ENCODE peak calls at places on chromosomes 2 and 18, in ten cellular contexts. One of them, this sample, is unnamed.

GRCh38 chr2:29013046-29013780 is 32.1 kb downstream of the TOGARAM2 start:
- DNase-seq in HEK293T: no peak
- DNase-seq in iris pigment epithelial cell: peak
- DNase-seq in left lung: no peak
- DNase-seq in frontal cortex: no peak
- DNase-seq in LHCN-M2: peak
- DNase-seq in cerebellar nuclear complex: no peak
- DNase-seq in foreskin fibroblast: no peak
- DNase-seq in ACHN: no peak
- DNase-seq in neural crest cell: no peak
- DNase-seq in this sample: no peak

GRCh38 chr2:29719626-29720025 is 201.8 kb downstream of the ALK start:
- DNase-seq in HEK293T: no peak
- DNase-seq in iris pigment epithelial cell: no peak
- DNase-seq in left lung: no peak
- DNase-seq in frontal cortex: no peak
- DNase-seq in LHCN-M2: no peak
- DNase-seq in cerebellar nuclear complex: no peak
- DNase-seq in foreskin fibroblast: no peak
- DNase-seq in ACHN: no peak
- DNase-seq in neural crest cell: peak
- DNase-seq in this sample: no peak

GRCh38 chr2:218002792-218003191 is at the start of gene TNS1:
- DNase-seq in HEK293T: no peak
- DNase-seq in iris pigment epithelial cell: peak
- DNase-seq in left lung: no peak
- DNase-seq in frontal cortex: no peak
- DNase-seq in LHCN-M2: no peak
- DNase-seq in cerebellar nuclear complex: no peak
- DNase-seq in foreskin fibroblast: peak
- DNase-seq in ACHN: no peak
- DNase-seq in neural crest cell: no peak
- DNase-seq in this sample: no peak

GRCh38 chr2:28137221-28137620 is 246.7 kb downstream of the BABAM2 start:
- DNase-seq in HEK293T: no peak
- DNase-seq in iris pigment epithelial cell: peak
- DNase-seq in left lung: no peak
- DNase-seq in frontal cortex: no peak
- DNase-seq in LHCN-M2: peak
- DNase-seq in cerebellar nuclear complex: no peak
- DNase-seq in foreskin fibroblast: peak
- DNase-seq in ACHN: peak
- DNase-seq in neural crest cell: no peak
- DNase-seq in this sample: no peak

GRCh38 chr2:62895632-62896009 is 155.0 kb upstream of the OTX1 start:
- DNase-seq in HEK293T: no peak
- DNase-seq in iris pigment epithelial cell: peak
- DNase-seq in left lung: no peak
- DNase-seq in frontal cortex: no peak
- DNase-seq in LHCN-M2: peak
- DNase-seq in cerebellar nuclear complex: no peak
- DNase-seq in foreskin fibroblast: peak
- DNase-seq in ACHN: no peak
- DNase-seq in neural crest cell: no peak
- DNase-seq in this sample: no peak

GRCh38 chr2:150548527-150548926 is 61.1 kb upstream of the RND3 start:
- DNase-seq in HEK293T: peak
- DNase-seq in iris pigment epithelial cell: peak
- DNase-seq in left lung: no peak
- DNase-seq in frontal cortex: no peak
- DNase-seq in LHCN-M2: peak
- DNase-seq in cerebellar nuclear complex: no peak
- DNase-seq in foreskin fibroblast: no peak
- DNase-seq in ACHN: peak
- DNase-seq in neural crest cell: no peak
- DNase-seq in this sample: peak

GRCh38 chr18:78090584-78090983 is 840.9 kb downstream of the GALR1 start:
- DNase-seq in HEK293T: no peak
- DNase-seq in iris pigment epithelial cell: no peak
- DNase-seq in left lung: no peak
- DNase-seq in frontal cortex: no peak
- DNase-seq in LHCN-M2: no peak
- DNase-seq in cerebellar nuclear complex: no peak
- DNase-seq in foreskin fibroblast: no peak
- DNase-seq in ACHN: no peak
- DNase-seq in neural crest cell: no peak
- DNase-seq in this sample: no peak

GRCh38 chr2:237662671-237663093 is 35.3 kb downstream of the LRRFIP1 start:
- DNase-seq in HEK293T: peak
- DNase-seq in iris pigment epithelial cell: peak
- DNase-seq in left lung: peak
- DNase-seq in frontal cortex: no peak
- DNase-seq in LHCN-M2: peak
- DNase-seq in cerebellar nuclear complex: no peak
- DNase-seq in foreskin fibroblast: peak
- DNase-seq in ACHN: no peak
- DNase-seq in neural crest cell: peak
- DNase-seq in this sample: peak

GRCh38 chr18:79604913-79605235 is 74.7 kb upstream of the CTDP1 start:
- DNase-seq in HEK293T: no peak
- DNase-seq in iris pigment epithelial cell: no peak
- DNase-seq in left lung: no peak
- DNase-seq in frontal cortex: no peak
- DNase-seq in LHCN-M2: no peak
- DNase-seq in cerebellar nuclear complex: no peak
- DNase-seq in foreskin fibroblast: no peak
- DNase-seq in ACHN: no peak
- DNase-seq in neural crest cell: no peak
- DNase-seq in this sample: no peak

GRCh38 chr18:36274296-36274695 is 23.2 kb upstream of the FHOD3 start:
- DNase-seq in HEK293T: no peak
- DNase-seq in iris pigment epithelial cell: no peak
- DNase-seq in left lung: no peak
- DNase-seq in frontal cortex: no peak
- DNase-seq in LHCN-M2: no peak
- DNase-seq in cerebellar nuclear complex: no peak
- DNase-seq in foreskin fibroblast: no peak
- DNase-seq in ACHN: no peak
- DNase-seq in neural crest cell: no peak
- DNase-seq in this sample: no peak

GRCh38 chr18:9851511-9851910 is 34.3 kb upstream of the TXNDC2 start:
- DNase-seq in HEK293T: no peak
- DNase-seq in iris pigment epithelial cell: peak
- DNase-seq in left lung: no peak
- DNase-seq in frontal cortex: no peak
- DNase-seq in LHCN-M2: peak
- DNase-seq in cerebellar nuclear complex: no peak
- DNase-seq in foreskin fibroblast: no peak
- DNase-seq in ACHN: no peak
- DNase-seq in neural crest cell: no peak
- DNase-seq in this sample: no peak

GRCh38 chr18:23855721-23856120 is 158.8 kb upstream of the TTC39C start:
- DNase-seq in HEK293T: no peak
- DNase-seq in iris pigment epithelial cell: no peak
- DNase-seq in left lung: no peak
- DNase-seq in frontal cortex: no peak
- DNase-seq in LHCN-M2: no peak
- DNase-seq in cerebellar nuclear complex: no peak
- DNase-seq in foreskin fibroblast: no peak
- DNase-seq in ACHN: no peak
- DNase-seq in neural crest cell: no peak
- DNase-seq in this sample: no peak

GRCh38 chr2:4101938-4102337 is 398.6 kb downstream of the DCDC2C start:
- DNase-seq in HEK293T: no peak
- DNase-seq in iris pigment epithelial cell: no peak
- DNase-seq in left lung: no peak
- DNase-seq in frontal cortex: no peak
- DNase-seq in LHCN-M2: no peak
- DNase-seq in cerebellar nuclear complex: no peak
- DNase-seq in foreskin fibroblast: no peak
- DNase-seq in ACHN: no peak
- DNase-seq in neural crest cell: no peak
- DNase-seq in this sample: no peak

GRCh38 chr2:14051401-14051800 is 581.1 kb upstream of the LRATD1 start:
- DNase-seq in HEK293T: no peak
- DNase-seq in iris pigment epithelial cell: no peak
- DNase-seq in left lung: no peak
- DNase-seq in frontal cortex: no peak
- DNase-seq in LHCN-M2: no peak
- DNase-seq in cerebellar nuclear complex: no peak
- DNase-seq in foreskin fibroblast: no peak
- DNase-seq in ACHN: no peak
- DNase-seq in neural crest cell: no peak
- DNase-seq in this sample: no peak